ENCODE peak calls at places on chromosomes 3 and 15, in seven cellular contexts. I is left ventricle myocardium superior; W is SHP77; B is OCI-M1; J is T-helper 1 cell; Y is CD8-positive, alpha-beta memory T cell; H is left cardiac atrium. D is an unnamed sample.

GRCh38 chr15:64816452-64816851 is 9.0 kb downstream of the PIF1 start:
- DNase-seq in W (no peak), B (no peak), Y (no peak), J (no peak), H (no peak), I (no peak), D (no peak)

GRCh38 chr15:90205050-90205848 is 4.1 kb downstream of the SEMA4B start:
- DNase-seq in Y (no peak), H (no peak), J (no peak), I (no peak), W (no peak), B (no peak), D (no peak)

GRCh38 chr3:146218880-146219866 is 31.7 kb downstream of the PLSCR4 start:
- DNase-seq in I (peak; percentile 23), H (peak; percentile 30), J (peak; percentile 7), Y (no peak), W (no peak), B (peak; percentile 63), D (peak; percentile 38)

GRCh38 chr3:18237251-18238005 is 187.7 kb downstream of the SATB1 start:
- DNase-seq in W (no peak), H (no peak), Y (no peak), I (no peak), J (peak; percentile 55), B (no peak), D (no peak)

GRCh38 chr3:12750658-12751071 is 8.4 kb downstream of the TMEM40 start:
- DNase-seq in W (no peak), J (peak; percentile 14), H (no peak), B (peak; percentile 59), I (no peak), Y (no peak), D (no peak)

GRCh38 chr3:60584250-60584649 is 667.0 kb downstream of the FHIT start:
- DNase-seq in H (no peak), J (no peak), W (no peak), Y (no peak), I (no peak), B (no peak), D (no peak)

GRCh38 chr3:178236555-178237277 is 299.5 kb upstream of the KCNMB2 start:
- DNase-seq in B (no peak), I (no peak), H (no peak), Y (no peak), W (no peak), J (no peak), D (no peak)

GRCh38 chr3:122961146-122961545 is 66.4 kb downstream of the SEMA5B start:
- DNase-seq in I (no peak), J (no peak), B (no peak), W (no peak), Y (no peak), H (no peak), D (no peak)

GRCh38 chr3:190094201-190094718 is 26.4 kb downstream of the P3H2 start:
- DNase-seq in H (no peak), W (no peak), B (no peak), I (no peak), J (no peak), Y (no peak), D (no peak)